ENCODE peak calls at places on chromosomes 3 and 15, in four cellular contexts. F, R, M and L are unnamed samples.

GRCh38 chr15:40155270-40155910 is 5.5 kb upstream of the BUB1B start:
- DNase-seq in F (no peak), R (no peak), M (no peak), L (peak)

GRCh38 chr15:45174577-45174976 is 13.2 kb downstream of the SHF start:
- DNase-seq in F (no peak), R (no peak), M (no peak), L (no peak)

GRCh38 chr15:99719096-99719541 is 14.1 kb downstream of the LYSMD4 start:
- DNase-seq in F (no peak), R (no peak), M (no peak), L (peak)

GRCh38 chr15:70247281-70247680 is 149.6 kb upstream of the TLE3 start:
- DNase-seq in F (no peak), R (no peak), M (no peak), L (no peak)

GRCh38 chr3:101217458-101217849 is 102.9 kb downstream of the IMPG2 start:
- DNase-seq in F (no peak), R (no peak), M (no peak), L (no peak)

GRCh38 chr3:42698911-42699230 is 3.7 kb downstream of the HHATL start:
- DNase-seq in F (no peak), R (no peak), M (no peak), L (no peak)

GRCh38 chr3:58679974-58680656 is 13.5 kb upstream of the FAM3D start:
- DNase-seq in F (no peak), R (no peak), M (no peak), L (no peak)

GRCh38 chr15:91593081-91593480 is 260.4 kb upstream of the SLCO3A1 start:
- DNase-seq in F (no peak), R (no peak), M (no peak), L (no peak)

GRCh38 chr15:73822998-73823397 is 50.4 kb upstream of the TBC1D21 start:
- DNase-seq in F (peak), R (no peak), M (no peak), L (no peak)

GRCh38 chr15:99953886-99954285 is 220.6 kb upstream of the LYSMD4 start:
- DNase-seq in F (no peak), R (no peak), M (no peak), L (no peak)

GRCh38 chr3:123244128-123244527 is 42.4 kb downstream of the SEC22A start:
- DNase-seq in F (no peak), R (no peak), M (no peak), L (no peak)

GRCh38 chr15:56244237-56244810 is 645 bp upstream of the RFX7 start:
- DNase-seq in F (peak), R (peak), M (peak), L (peak)